ENCODE peak calls at places on chromosomes 12 and 14, in nine cellular contexts. Q, O, K, R, P, U, W, S and N are unnamed samples.

GRCh38 chr12:127567531-127567930 is 699.4 kb upstream of the TMEM132C start:
- DNase-seq in R (no peak), P (no peak), W (no peak), U (no peak), O (no peak), Q (no peak), S (no peak), K (no peak), N (no peak)

GRCh38 chr12:122519418-122519817 is 7.3 kb downstream of the RSRC2 start:
- DNase-seq in S (no peak), O (no peak), U (no peak), R (no peak), W (no peak), K (no peak), P (no peak), Q (no peak), N (no peak)

GRCh38 chr14:34211732-34212131 is 250.3 kb downstream of the SPTSSA start:
- DNase-seq in U (no peak), W (no peak), K (no peak), Q (no peak), P (no peak), O (no peak), R (no peak), S (no peak), N (no peak)

GRCh38 chr12:10235761-10236631 is 23.3 kb downstream of the GABARAPL1 start:
- DNase-seq in S (peak), P (no peak), K (no peak), U (peak), R (peak), Q (no peak), W (no peak), O (no peak), N (no peak)

GRCh38 chr12:80937391-80938238 is at the start of gene LIN7A:
- DNase-seq in U (peak), K (no peak), W (no peak), Q (peak), O (peak), S (peak), P (no peak), R (no peak), N (no peak)

GRCh38 chr14:54697806-54698205 is 130.9 kb downstream of the SAMD4A start:
- DNase-seq in R (no peak), Q (no peak), K (no peak), W (no peak), P (no peak), S (no peak), O (no peak), U (no peak), N (no peak)

GRCh38 chr14:66434464-66434863 is 51.7 kb upstream of the CCDC196 start:
- DNase-seq in R (no peak), K (no peak), S (no peak), W (no peak), U (no peak), O (no peak), P (no peak), Q (no peak), N (no peak)

GRCh38 chr12:113766880-113767878 is 198.9 kb downstream of the RBM19 start:
- DNase-seq in Q (no peak), W (no peak), O (no peak), K (no peak), R (no peak), P (no peak), U (peak), S (peak), N (no peak)

GRCh38 chr14:50000215-50001145 is 107.6 kb downstream of the ARF6 start:
- DNase-seq in U (peak), O (peak), S (peak), W (no peak), P (peak), Q (peak), K (peak), R (peak), N (no peak)

GRCh38 chr14:89137514-89138163 is 279.4 kb downstream of the FOXN3 start:
- DNase-seq in U (no peak), K (peak), P (no peak), O (peak), W (no peak), Q (no peak), R (no peak), S (peak), N (peak)

GRCh38 chr14:99540196-99541032 is 59.2 kb downstream of the CCNK start:
- DNase-seq in W (no peak), O (no peak), R (peak), P (no peak), U (peak), S (no peak), K (no peak), Q (no peak), N (no peak)